ENCODE peak calls at places on chromosomes 7 and 10, in four cellular contexts. F is stomach, I is SHP77, X is naive B cell. L is an unnamed sample.
A peak's percentile ranks its signal among the peaks of the same experiment; 100 is the strongest.

GRCh38 chr7:112692333-112692732 is 97.9 kb downstream of the TMEM168 start:
- DNase-seq in F (no peak), I (peak; percentile 26), X (no peak), L (no peak)

GRCh38 chr7:48512892-48513291 is 341.6 kb downstream of the ABCA13 start:
- DNase-seq in F (no peak), I (no peak), X (no peak), L (no peak)

GRCh38 chr7:103388469-103389140 is 41.2 kb downstream of the PSMC2 start:
- DNase-seq in F (no peak), I (no peak), X (no peak), L (no peak)

GRCh38 chr10:49395741-49396665 is at the start of gene DRGX:
- DNase-seq in F (no peak), I (no peak), X (no peak), L (no peak)

GRCh38 chr7:112495820-112496462 is 15.2 kb downstream of the LSMEM1 start:
- DNase-seq in F (peak; percentile 67), I (peak; percentile 49), X (peak; percentile 9), L (peak; percentile 38)

GRCh38 chr10:91043173-91043910 is 122.5 kb upstream of the ANKRD1 start:
- DNase-seq in F (no peak), I (no peak), X (no peak), L (peak; percentile 5)

GRCh38 chr7:134186022-134186421 is 58.9 kb downstream of the LRGUK start:
- DNase-seq in F (no peak), I (no peak), X (no peak), L (no peak)

GRCh38 chr7:151366141-151366871 is 24.7 kb downstream of the NUB1 start:
- DNase-seq in F (no peak), I (no peak), X (no peak), L (no peak)

GRCh38 chr7:149329787-149330334 is 67.9 kb downstream of the ZNF783 start:
- DNase-seq in F (no peak), I (no peak), X (no peak), L (no peak)

GRCh38 chr10:71990706-71991269 is 26.6 kb downstream of the CHST3 start:
- DNase-seq in F (no peak), I (no peak), X (no peak), L (no peak)

GRCh38 chr7:112630565-112630964 is 149.8 kb downstream of the LSMEM1 start:
- DNase-seq in F (no peak), I (no peak), X (no peak), L (no peak)

GRCh38 chr7:158997110-158997453 is 140.7 kb downstream of the DYNC2I1 start:
- DNase-seq in F (no peak), I (no peak), X (no peak), L (no peak)

GRCh38 chr10:118873080-118873737 is 118.4 kb upstream of the CACUL1 start:
- DNase-seq in F (no peak), I (no peak), X (no peak), L (no peak)

GRCh38 chr7:122487131-122487530 is 182.6 kb upstream of the FEZF1 start:
- DNase-seq in F (no peak), I (no peak), X (no peak), L (no peak)

GRCh38 chr7:31028417-31028988 is 23.6 kb upstream of the ADCYAP1R1 start:
- DNase-seq in F (no peak), I (no peak), X (no peak), L (no peak)

GRCh38 chr7:82442492-82443043 is 1.0 kb downstream of the CACNA2D1 start:
- DNase-seq in F (no peak), I (peak; percentile 17), X (no peak), L (no peak)

L was measured in AML-193.